ENCODE peak calls at places on chromosome 4, in four cellular contexts. One of them, this sample, is unnamed.

GRCh38 chr4:110629780-110630500 is 7.1 kb upstream of the PITX2 start:
- DNase-seq in GDM1: no peak
- DNase-seq in EL: no peak
- DNase-seq in left cardiac atrium: no peak
- DNase-seq in this sample: no peak

GRCh38 chr4:155761916-155762315 is 3.1 kb downstream of the GUCY1B1 start:
- DNase-seq in left cardiac atrium: no peak
- DNase-seq in EL: no peak
- DNase-seq in GDM1: no peak
- DNase-seq in this sample: no peak

GRCh38 chr4:155761047-155761446 is 2.2 kb downstream of the GUCY1B1 start:
- DNase-seq in left cardiac atrium: no peak
- DNase-seq in EL: no peak
- DNase-seq in GDM1: no peak
- DNase-seq in this sample: no peak

GRCh38 chr4:104860227-104861123 is 286.2 kb upstream of the TET2 start:
- DNase-seq in EL: peak; percentile 50
- DNase-seq in left cardiac atrium: no peak
- DNase-seq in GDM1: peak; percentile 29
- DNase-seq in this sample: peak; percentile 53

GRCh38 chr4:122099896-122100295 is 52.2 kb upstream of the BLTP1 start:
- DNase-seq in left cardiac atrium: no peak
- DNase-seq in GDM1: no peak
- DNase-seq in EL: peak; percentile 72
- DNase-seq in this sample: no peak

GRCh38 chr4:105572296-105572695 is 19.9 kb downstream of the ARHGEF38 start:
- DNase-seq in GDM1: no peak
- DNase-seq in EL: no peak
- DNase-seq in left cardiac atrium: no peak
- DNase-seq in this sample: no peak

GRCh38 chr4:80412322-80412721 is 76.8 kb downstream of the CFAP299 start:
- DNase-seq in GDM1: no peak
- DNase-seq in EL: no peak
- DNase-seq in left cardiac atrium: no peak
- DNase-seq in this sample: no peak

GRCh38 chr4:80423553-80424224 is 88.2 kb downstream of the CFAP299 start:
- DNase-seq in left cardiac atrium: peak; percentile 26
- DNase-seq in GDM1: no peak
- DNase-seq in EL: no peak
- DNase-seq in this sample: no peak

GRCh38 chr4:1201851-1202525 is 29.6 kb upstream of the SPON2 start:
- DNase-seq in EL: peak; percentile 67
- DNase-seq in left cardiac atrium: peak; percentile 68
- DNase-seq in GDM1: peak; percentile 67
- DNase-seq in this sample: peak; percentile 79

GRCh38 chr4:186954956-186955355 is 231.3 kb upstream of the FAT1 start:
- DNase-seq in EL: no peak
- DNase-seq in GDM1: no peak
- DNase-seq in left cardiac atrium: no peak
- DNase-seq in this sample: no peak

GRCh38 chr4:105765690-105766407 is 57.3 kb downstream of the GSTCD start:
- DNase-seq in EL: peak; percentile 89
- DNase-seq in GDM1: no peak
- DNase-seq in left cardiac atrium: no peak
- DNase-seq in this sample: no peak

GRCh38 chr4:172357006-172357405 is 543.8 kb downstream of the GALNTL6 start:
- DNase-seq in EL: no peak
- DNase-seq in GDM1: no peak
- DNase-seq in left cardiac atrium: no peak
- DNase-seq in this sample: no peak

GRCh38 chr4:16120720-16121119 is 36.9 kb upstream of the PROM1 start:
- DNase-seq in GDM1: no peak
- DNase-seq in left cardiac atrium: no peak
- DNase-seq in EL: peak; percentile 41
- DNase-seq in this sample: no peak

GRCh38 chr4:48175806-48176205 is 41.8 kb upstream of the TXK start:
- DNase-seq in GDM1: no peak
- DNase-seq in left cardiac atrium: no peak
- DNase-seq in EL: peak; percentile 27
- DNase-seq in this sample: no peak

GRCh38 chr4:149801416-149801815 is 14.2 kb downstream of the IQCM start:
- DNase-seq in EL: no peak
- DNase-seq in left cardiac atrium: no peak
- DNase-seq in GDM1: no peak
- DNase-seq in this sample: no peak

GRCh38 chr4:78520808-78521226 is 30.8 kb upstream of the ANXA3 start:
- DNase-seq in GDM1: no peak
- DNase-seq in EL: no peak
- DNase-seq in left cardiac atrium: no peak
- DNase-seq in this sample: no peak

GRCh38 chr4:109040441-109040840 is 262.0 kb downstream of the COL25A1 start:
- DNase-seq in left cardiac atrium: no peak
- DNase-seq in EL: peak; percentile 28
- DNase-seq in GDM1: no peak
- DNase-seq in this sample: no peak

GRCh38 chr4:139301821-139302611 is at the start of gene NDUFC1:
- DNase-seq in left cardiac atrium: peak; percentile 59
- DNase-seq in GDM1: peak; percentile 31
- DNase-seq in EL: peak; percentile 61
- DNase-seq in this sample: peak; percentile 35

GRCh38 chr4:150570862-150571261 is 11.1 kb upstream of the MAB21L2 start:
- DNase-seq in EL: no peak
- DNase-seq in left cardiac atrium: no peak
- DNase-seq in GDM1: no peak
- DNase-seq in this sample: no peak

GRCh38 chr4:102503301-102503746 is 2.2 kb downstream of the NFKB1 start:
- DNase-seq in EL: no peak
- DNase-seq in GDM1: no peak
- DNase-seq in left cardiac atrium: no peak
- DNase-seq in this sample: peak; percentile 17

GRCh38 chr4:35970366-35970960 is 273.9 kb downstream of the ARAP2 start:
- DNase-seq in GDM1: no peak
- DNase-seq in EL: no peak
- DNase-seq in left cardiac atrium: no peak
- DNase-seq in this sample: no peak

GRCh38 chr4:62288803-62289541 is 1088.8 kb downstream of the ADGRL3 start:
- DNase-seq in EL: no peak
- DNase-seq in left cardiac atrium: no peak
- DNase-seq in GDM1: no peak
- DNase-seq in this sample: no peak

GRCh38 chr4:6804082-6804752 is 21.7 kb downstream of the KIAA0232 start:
- DNase-seq in EL: no peak
- DNase-seq in GDM1: no peak
- DNase-seq in left cardiac atrium: no peak
- DNase-seq in this sample: no peak

GRCh38 chr4:44725166-44725565 is 1.2 kb downstream of the GNPDA2 start:
- DNase-seq in GDM1: no peak
- DNase-seq in left cardiac atrium: no peak
- DNase-seq in EL: peak; percentile 1
- DNase-seq in this sample: no peak

GRCh38 chr4:37601527-37601926 is 84.6 kb downstream of the RELL1 start:
- DNase-seq in EL: peak; percentile 57
- DNase-seq in GDM1: no peak
- DNase-seq in left cardiac atrium: peak; percentile 54
- DNase-seq in this sample: peak; percentile 80

GRCh38 chr4:180947421-180947820 is 1295.8 kb upstream of the TENM3 start:
- DNase-seq in EL: peak; percentile 22
- DNase-seq in left cardiac atrium: no peak
- DNase-seq in GDM1: no peak
- DNase-seq in this sample: no peak

GRCh38 chr4:78667764-78668163 is 108.4 kb upstream of the BMP2K start:
- DNase-seq in GDM1: no peak
- DNase-seq in EL: no peak
- DNase-seq in left cardiac atrium: no peak
- DNase-seq in this sample: no peak

GRCh38 chr4:183100298-183100599 is 1.2 kb downstream of the WWC2 start:
- DNase-seq in left cardiac atrium: no peak
- DNase-seq in EL: no peak
- DNase-seq in GDM1: no peak
- DNase-seq in this sample: no peak